ENCODE peak calls at places on chromosomes 12 and 14, in nine cellular contexts. C is stimulated activated CD8-positive, alpha-beta memory T cell treated with anti-CD3 and anti-CD28 coated beads, Interleukin-4, amount 100 ng/mL, for 4 hours; S is mesothelial cell of epicardium; F is sciatic nerve; K is effector CD4-positive, alpha-beta T cell; N is cerebellum; U is prostate gland; V is KBM-7; I is heart left ventricle. O is an unnamed sample.

GRCh38 chr12:49161092-49161795 is 27.6 kb downstream of the TUBA1A start:
- DNase-seq in C (no peak), S (no peak), F (no peak), K (no peak), N (no peak), U (no peak), V (peak; percentile 65), I (no peak), O (no peak)

GRCh38 chr12:114625294-114625851 is 58.6 kb downstream of the TBX3 start:
- DNase-seq in C (no peak), S (peak; percentile 74), F (no peak), K (no peak), N (no peak), U (peak; percentile 73), V (peak; percentile 51), I (no peak), O (no peak)

GRCh38 chr12:64236549-64236948 is 14.5 kb upstream of the KICS2 start:
- DNase-seq in C (no peak), S (no peak), F (no peak), K (no peak), N (no peak), U (no peak), V (no peak), I (no peak), O (no peak)

GRCh38 chr12:115666168-115666567 is 611.3 kb downstream of the MED13L start:
- DNase-seq in C (no peak), S (no peak), F (no peak), K (no peak), N (no peak), U (no peak), V (no peak), I (no peak), O (no peak)

GRCh38 chr12:124240493-124240892 is 54.4 kb upstream of the RFLNA start:
- DNase-seq in C (no peak), S (no peak), F (no peak), K (no peak), N (no peak), U (no peak), V (no peak), I (no peak), O (no peak)

GRCh38 chr12:124036117-124037109 is 63.4 kb downstream of the ZNF664 start:
- DNase-seq in C (no peak), S (peak; percentile 62), F (peak; percentile 76), K (peak; percentile 28), N (peak; percentile 70), U (peak; percentile 37), V (peak; percentile 62), I (peak; percentile 49), O (no peak)

GRCh38 chr14:74661726-74662450 is 49.9 kb upstream of the LTBP2 start:
- DNase-seq in C (no peak), S (no peak), F (no peak), K (no peak), N (no peak), U (no peak), V (no peak), I (no peak), O (no peak)

GRCh38 chr12:103249614-103250013 is 246.2 kb downstream of the C12orf42 start:
- DNase-seq in C (no peak), S (no peak), F (no peak), K (no peak), N (no peak), U (no peak), V (no peak), I (no peak), O (no peak)

GRCh38 chr14:101509730-101510371 is 51.4 kb upstream of the DIO3 start:
- DNase-seq in C (no peak), S (no peak), F (peak; percentile 34), K (no peak), N (no peak), U (no peak), V (no peak), I (no peak), O (no peak)

GRCh38 chr14:20631821-20632389 is 9.6 kb downstream of the OR6S1 start:
- DNase-seq in C (no peak), S (peak; percentile 59), F (peak; percentile 84), K (no peak), N (peak; percentile 56), U (peak; percentile 62), V (peak; percentile 45), I (peak; percentile 63), O (no peak)

GRCh38 chr14:80979951-80980350 is 24.5 kb downstream of the TSHR start:
- DNase-seq in C (no peak), S (no peak), F (no peak), K (no peak), N (no peak), U (no peak), V (no peak), I (no peak), O (no peak)

GRCh38 chr12:116135209-116135930 is 142.1 kb downstream of the MED13L start:
- DNase-seq in C (no peak), S (no peak), F (no peak), K (no peak), N (peak; percentile 30), U (no peak), V (no peak), I (no peak), O (no peak)

GRCh38 chr12:25648460-25648859 is 95.4 kb upstream of the LMNTD1 start:
- DNase-seq in C (no peak), S (no peak), F (no peak), K (no peak), N (peak; percentile 6), U (peak; percentile 68), V (no peak), I (no peak), O (no peak)

GRCh38 chr12:57548488-57548887 is 1.4 kb upstream of the KIF5A start:
- DNase-seq in C (no peak), S (no peak), F (no peak), K (no peak), N (no peak), U (no peak), V (no peak), I (no peak), O (no peak)

GRCh38 chr12:33942172-33942571 is 80.1 kb upstream of the ALG10 start:
- DNase-seq in C (no peak), S (no peak), F (no peak), K (no peak), N (no peak), U (no peak), V (no peak), I (no peak), O (no peak)

GRCh38 chr12:95613021-95613420 is 61.7 kb upstream of the USP44 start:
- DNase-seq in C (no peak), S (no peak), F (no peak), K (no peak), N (no peak), U (no peak), V (no peak), I (no peak), O (no peak)

GRCh38 chr14:30681752-30682355 is 59.7 kb downstream of the SCFD1 start:
- DNase-seq in C (no peak), S (no peak), F (no peak), K (no peak), N (no peak), U (no peak), V (peak; percentile 7), I (no peak), O (no peak)

GRCh38 chr14:89550761-89551283 is 133.8 kb upstream of the FOXN3 start:
- DNase-seq in C (no peak), S (no peak), F (no peak), K (no peak), N (no peak), U (no peak), V (no peak), I (no peak), O (no peak)

GRCh38 chr12:105888696-105889095 is 250.1 kb downstream of the NUAK1 start:
- DNase-seq in C (no peak), S (no peak), F (no peak), K (no peak), N (no peak), U (no peak), V (no peak), I (no peak), O (no peak)